ENCODE peak calls at places on chromosomes 3 and 15, in four cellular contexts. A, P, Z and K are unnamed samples.

GRCh38 chr3:9862391-9863235 is 17.4 kb downstream of the CIDEC start:
- DNase-seq in A (peak), P (peak), Z (no peak), K (no peak)

GRCh38 chr3:24069045-24069444 is 124.0 kb downstream of the NR1D2 start:
- DNase-seq in A (no peak), P (peak), Z (no peak), K (no peak)

GRCh38 chr15:67149859-67150824 is 84.7 kb downstream of the SMAD3 start:
- DNase-seq in A (peak), P (peak), Z (peak), K (peak)

GRCh38 chr3:38039101-38039898 is at the start of gene DLEC1:
- DNase-seq in A (peak), P (peak), Z (no peak), K (no peak)

GRCh38 chr3:97917813-97918536 is 54.3 kb downstream of the RIOX2 start:
- DNase-seq in A (no peak), P (peak), Z (peak), K (peak)

GRCh38 chr3:77096966-77097890 is 57.3 kb downstream of the ROBO2 start:
- DNase-seq in A (no peak), P (peak), Z (peak), K (no peak)

GRCh38 chr3:61669676-61670299 is 108.4 kb downstream of the PTPRG start:
- DNase-seq in A (peak), P (no peak), Z (peak), K (no peak)

GRCh38 chr3:114144909-114145688 is 33.8 kb downstream of the DRD3 start:
- DNase-seq in A (peak), P (peak), Z (peak), K (no peak)

GRCh38 chr15:46080018-46080417 is 445.2 kb downstream of the SQOR start:
- DNase-seq in A (no peak), P (no peak), Z (no peak), K (no peak)

GRCh38 chr3:59300727-59301134 is 250.9 kb upstream of the CFAP20DC start:
- DNase-seq in A (no peak), P (peak), Z (peak), K (no peak)

GRCh38 chr15:63815796-63816533 is 17.8 kb downstream of the HERC1 start:
- DNase-seq in A (no peak), P (peak), Z (no peak), K (no peak)

GRCh38 chr3:112699436-112699978 is 58.6 kb upstream of the CCDC80 start:
- DNase-seq in A (no peak), P (peak), Z (peak), K (no peak)

GRCh38 chr3:99774467-99774866 is 43.2 kb upstream of the CMSS1 start:
- DNase-seq in A (no peak), P (peak), Z (peak), K (peak)

GRCh38 chr15:79431636-79432344 is at the start of gene MINAR1:
- DNase-seq in A (no peak), P (peak), Z (peak), K (peak)

GRCh38 chr3:21718161-21718765 is 32.7 kb downstream of the ZNF385D start:
- DNase-seq in A (no peak), P (peak), Z (peak), K (peak)

GRCh38 chr3:138879541-138880380 is 45.0 kb upstream of the PIK3CB start:
- DNase-seq in A (no peak), P (no peak), Z (no peak), K (no peak)

GRCh38 chr15:66858423-66859207 is 156.6 kb downstream of the SMAD6 start:
- DNase-seq in A (peak), P (peak), Z (no peak), K (no peak)

GRCh38 chr3:25033407-25034029 is 394.5 kb upstream of the RARB start:
- DNase-seq in A (peak), P (peak), Z (peak), K (no peak)

GRCh38 chr15:99454941-99455795 is 110.6 kb upstream of the MEF2A start:
- DNase-seq in A (peak), P (peak), Z (peak), K (peak)

GRCh38 chr3:196207833-196208607 is 3.2 kb downstream of the ZDHHC19 start:
- DNase-seq in A (no peak), P (peak), Z (peak), K (no peak)

GRCh38 chr15:25416693-25417092 is 22.1 kb downstream of the UBE3A start:
- DNase-seq in A (no peak), P (no peak), Z (peak), K (no peak)

GRCh38 chr15:52784799-52785671 is 5.1 kb downstream of the ONECUT1 start:
- DNase-seq in A (no peak), P (no peak), Z (no peak), K (no peak)

GRCh38 chr15:62389887-62390792 is 225.1 kb upstream of the C2CD4B start:
- DNase-seq in A (peak), P (peak), Z (peak), K (peak)

GRCh38 chr3:113908133-113908532 is 39.7 kb upstream of the ZDHHC23 start:
- DNase-seq in A (no peak), P (no peak), Z (no peak), K (no peak)

GRCh38 chr3:48898383-48899234 is at the start of gene SLC25A20:
- DNase-seq in A (peak), P (peak), Z (peak), K (peak)
- TF ChIP-seq CTCF in A (no peak), P (no peak), Z (no peak), K (no peak)

DNA sequence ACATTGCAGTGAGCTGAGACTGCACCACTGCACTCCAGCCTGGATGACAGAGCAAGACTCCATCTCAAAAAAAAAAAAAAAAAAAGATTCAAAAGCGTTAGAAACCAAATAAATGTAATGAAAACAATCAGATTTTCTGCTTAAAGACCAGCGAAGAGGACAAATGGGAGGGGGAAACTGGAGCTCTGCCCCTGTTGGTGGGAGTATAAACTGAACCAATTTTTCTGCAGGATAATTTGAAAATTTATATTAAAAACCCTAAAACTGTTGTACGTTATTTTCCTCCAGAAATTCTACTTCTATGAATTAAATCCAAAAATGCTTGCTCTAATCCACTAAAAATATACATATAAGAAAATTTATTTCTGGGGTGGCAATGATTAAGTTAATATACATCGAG is 25.3 kb upstream of the ZSCAN2 start:
- DNase-seq in A (no peak), P (no peak), Z (no peak), K (no peak)
- TF ChIP-seq CTCF in A (no peak), P (no peak), Z (no peak), K (no peak)

GRCh38 chr3:64147211-64147610 is 78.1 kb downstream of the PRICKLE2 start:
- DNase-seq in A (no peak), P (no peak), Z (no peak), K (no peak)

GRCh38 chr3:64141476-64141875 is 83.8 kb downstream of the PRICKLE2 start:
- DNase-seq in A (no peak), P (no peak), Z (peak), K (no peak)

GRCh38 chr3:64143399-64144130 is 81.7 kb downstream of the PRICKLE2 start:
- DNase-seq in A (no peak), P (peak), Z (peak), K (peak)

GRCh38 chr3:64145438-64145837 is 79.8 kb downstream of the PRICKLE2 start:
- DNase-seq in A (no peak), P (no peak), Z (no peak), K (no peak)

GRCh38 chr3:64144241-64144900 is 80.9 kb downstream of the PRICKLE2 start:
- DNase-seq in A (no peak), P (no peak), Z (no peak), K (no peak)
- TF ChIP-seq CTCF in A (no peak), P (no peak), Z (no peak), K (no peak)

DNA sequence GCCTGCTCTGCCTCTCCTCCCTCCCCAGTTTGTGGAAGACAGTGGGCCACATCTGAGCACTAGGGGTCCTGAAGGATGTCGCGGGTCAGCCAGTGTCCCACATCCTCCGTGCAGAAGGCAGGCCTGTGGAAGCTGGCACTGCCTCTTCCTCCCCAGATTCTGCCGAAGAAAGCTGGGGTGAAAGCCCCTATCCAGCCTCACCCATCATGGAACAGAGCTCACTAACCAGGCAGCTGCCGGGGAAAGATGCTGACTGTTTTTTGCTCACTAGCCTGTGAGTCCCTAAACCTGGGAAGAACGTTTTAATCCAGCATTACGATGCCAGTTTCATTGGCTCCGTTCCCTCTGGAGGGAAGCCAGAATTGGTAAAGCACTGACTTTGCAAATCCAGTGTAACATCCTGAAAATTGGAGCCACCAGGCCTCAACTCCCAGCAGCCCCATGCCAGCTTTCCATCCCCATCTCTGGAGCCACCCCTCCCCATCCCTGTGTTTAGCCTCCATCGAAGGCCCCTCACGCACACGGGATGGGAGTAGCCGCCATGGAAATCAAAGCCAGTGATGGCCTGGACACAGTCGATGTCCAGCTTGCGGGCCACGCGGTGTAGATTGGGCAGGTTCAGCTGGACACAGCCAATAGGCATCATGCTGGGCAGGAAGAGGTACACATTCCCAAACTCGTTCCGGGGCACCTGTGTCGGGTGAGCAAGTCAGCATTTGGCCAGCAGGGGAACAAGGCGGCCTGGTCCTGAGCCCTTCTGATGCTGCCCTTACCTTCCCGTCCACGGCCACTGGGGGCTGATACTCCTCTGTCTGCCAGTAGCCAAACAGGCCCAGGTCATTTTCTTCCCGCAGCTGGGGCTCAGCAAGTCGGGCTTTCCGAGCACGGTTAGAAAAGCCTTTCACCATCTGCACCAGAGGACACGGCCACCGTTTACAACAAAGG is 23.5 kb downstream of the TMEM43 start:
- DNase-seq in A (no peak), P (no peak), Z (no peak), K (peak)
- TF ChIP-seq CTCF in A (no peak), P (peak), Z (peak), K (peak)